ENCODE peak calls at places on chromosomes 12 and 14, in eight cellular contexts. P is heart left ventricle; L is A172; Y is fibroblast of lung; O is CD4-positive, alpha-beta memory T cell; G is SK-N-DZ; H is EH; J is AML-193. M is an unnamed sample.

GRCh38 chr12:38890102-38890501 is 15.3 kb downstream of the CPNE8 start:
- DNase-seq in P (no peak), L (peak; percentile 15), Y (no peak), O (no peak), G (peak; percentile 97), H (peak; percentile 1), J (no peak), M (peak; percentile 86)

GRCh38 chr12:62078020-62078419 is 182.2 kb upstream of the USP15 start:
- DNase-seq in P (no peak), L (no peak), Y (no peak), O (no peak), G (no peak), H (no peak), J (no peak), M (no peak)

GRCh38 chr12:12441051-12441807 is 84.4 kb downstream of the BORCS5 start:
- DNase-seq in P (no peak), L (no peak), Y (no peak), O (no peak), G (no peak), H (no peak), J (no peak), M (no peak)

GRCh38 chr14:74835607-74836250 is 40.2 kb downstream of the PROX2 start:
- DNase-seq in P (no peak), L (no peak), Y (no peak), O (no peak), G (no peak), H (no peak), J (no peak), M (no peak)

GRCh38 chr12:89156324-89156723 is 196.0 kb downstream of the DUSP6 start:
- DNase-seq in P (no peak), L (no peak), Y (no peak), O (no peak), G (no peak), H (peak; percentile 16), J (peak; percentile 86), M (peak; percentile 47)

GRCh38 chr12:68675098-68675842 is 11.5 kb upstream of the NUP107 start:
- DNase-seq in P (no peak), L (no peak), Y (no peak), O (peak; percentile 70), G (peak; percentile 31), H (peak; percentile 48), J (no peak), M (no peak)

GRCh38 chr14:72024043-72024407 is 91.8 kb downstream of the RGS6 start:
- DNase-seq in P (no peak), L (peak; percentile 1), Y (no peak), O (peak; percentile 14), G (peak; percentile 7), H (peak; percentile 20), J (peak; percentile 13), M (peak; percentile 49)

GRCh38 chr12:131345521-131346436 is 365.1 kb upstream of the SFSWAP start:
- DNase-seq in P (no peak), L (no peak), Y (no peak), O (no peak), G (no peak), H (no peak), J (no peak), M (peak; percentile 49)

GRCh38 chr14:95307402-95308041 is 12.2 kb downstream of the CLMN start:
- DNase-seq in P (peak; percentile 70), L (no peak), Y (peak; percentile 42), O (no peak), G (peak; percentile 72), H (no peak), J (no peak), M (no peak)

M was measured in KBM-7.